ENCODE peak calls at places on chromosomes 16 and 17, in ten cellular contexts. I, K, P, E, O, N, G, M, J and R are unnamed samples.

GRCh38 chr17:17873450-17873991 is 36.7 kb upstream of the SREBF1 start:
- DNase-seq in I (no peak), K (no peak), P (no peak), E (no peak), O (no peak), N (no peak), G (no peak), M (no peak), J (no peak), R (no peak)

GRCh38 chr17:44110823-44111633 is 12.4 kb downstream of the HDAC5 start:
- DNase-seq in I (peak; percentile 100), K (peak; percentile 50), P (peak; percentile 90), E (peak; percentile 100), O (peak; percentile 97), N (peak; percentile 15), G (peak; percentile 91), M (peak; percentile 75), J (peak; percentile 88), R (no peak)

GRCh38 chr16:66553223-66553622 is 847 bp downstream of the CKLF start:
- DNase-seq in I (no peak), K (no peak), P (peak; percentile 19), E (no peak), O (peak; percentile 8), N (no peak), G (no peak), M (no peak), J (no peak), R (no peak)

GRCh38 chr17:79939755-79940154 is 95.9 kb downstream of the TBC1D16 start:
- DNase-seq in I (no peak), K (no peak), P (no peak), E (no peak), O (no peak), N (no peak), G (no peak), M (no peak), J (no peak), R (no peak)

GRCh38 chr17:69575346-69575761 is 160.9 kb downstream of the MAP2K6 start:
- DNase-seq in I (no peak), K (no peak), P (peak; percentile 88), E (no peak), O (peak; percentile 85), N (no peak), G (no peak), M (no peak), J (peak; percentile 28), R (no peak)

GRCh38 chr17:44828919-44829557 is 1.0 kb downstream of the GJC1 start:
- DNase-seq in I (no peak), K (peak; percentile 5), P (peak; percentile 37), E (no peak), O (peak; percentile 44), N (no peak), G (no peak), M (no peak), J (no peak), R (no peak)

GRCh38 chr16:83813818-83814653 is 6.3 kb downstream of the HSBP1 start:
- DNase-seq in I (no peak), K (no peak), P (peak; percentile 49), E (peak; percentile 37), O (peak; percentile 73), N (no peak), G (no peak), M (no peak), J (no peak), R (no peak)

GRCh38 chr16:68488559-68488958 is 40.3 kb upstream of the SMPD3 start:
- DNase-seq in I (no peak), K (no peak), P (no peak), E (no peak), O (no peak), N (no peak), G (no peak), M (no peak), J (no peak), R (no peak)

GRCh38 chr16:84822990-84823389 is 3.2 kb downstream of the CRISPLD2 start:
- DNase-seq in I (no peak), K (no peak), P (no peak), E (no peak), O (no peak), N (no peak), G (no peak), M (no peak), J (no peak), R (no peak)

GRCh38 chr16:13919330-13919682 is 648 bp upstream of the ERCC4 start:
- DNase-seq in I (no peak), K (no peak), P (no peak), E (no peak), O (peak; percentile 54), N (no peak), G (no peak), M (no peak), J (peak; percentile 34), R (no peak)

GRCh38 chr16:29975811-29976511 is 2.3 kb downstream of the TAOK2 start:
- DNase-seq in I (no peak), K (no peak), P (no peak), E (no peak), O (no peak), N (no peak), G (no peak), M (no peak), J (no peak), R (no peak)